ENCODE peak calls at places on chromosomes 4 and X, in seven cellular contexts. J is GM12864; I is effector memory CD4-positive, alpha-beta T cell; F is stomach; D is tibial artery; Z is coronary artery; S is tibial nerve. C is an unnamed sample.

GRCh38 chr4:111037591-111037990 is 414.7 kb upstream of the PITX2 start:
- DNase-seq in D (no peak), F (no peak), I (no peak), S (no peak), J (no peak), Z (no peak), C (no peak)

GRCh38 chr4:100682477-100683218 is 164.8 kb upstream of the EMCN start:
- DNase-seq in S (no peak), I (no peak), D (no peak), Z (no peak), F (no peak), J (no peak), C (no peak)

GRCh38 chr4:27684501-27685077 is 823.9 kb downstream of the STIM2 start:
- DNase-seq in J (peak), F (peak), S (peak), Z (no peak), I (no peak), D (no peak), C (peak)

GRCh38 chr4:1567808-1568581 is 116.1 kb downstream of the FAM53A start:
- DNase-seq in J (no peak), D (no peak), Z (no peak), S (no peak), F (peak), I (no peak), C (no peak)

GRCh38 chrX:141989802-141990201 is 86.1 kb downstream of the MAGEC1 start:
- DNase-seq in Z (no peak), F (no peak), I (no peak), S (no peak), D (no peak), J (no peak), C (no peak)

GRCh38 chr4:94843222-94843621 is 85.5 kb downstream of the BMPR1B start:
- DNase-seq in I (no peak), J (no peak), F (no peak), D (no peak), S (no peak), Z (no peak), C (no peak)

GRCh38 chr4:173490256-173490655 is 39.8 kb downstream of the HAND2 start:
- DNase-seq in Z (no peak), S (no peak), J (no peak), F (no peak), I (no peak), D (no peak), C (no peak)

GRCh38 chrX:126929071-126929470 is 109.5 kb downstream of the PRR32 start:
- DNase-seq in I (no peak), S (no peak), J (no peak), Z (no peak), D (no peak), F (no peak), C (no peak)

GRCh38 chr4:76607266-76607799 is 172.3 kb downstream of the SHROOM3 start:
- DNase-seq in S (no peak), D (no peak), F (no peak), Z (no peak), J (peak), I (no peak), C (no peak)

GRCh38 chr4:162498168-162498567 is 334.4 kb upstream of the FSTL5 start:
- DNase-seq in Z (no peak), D (no peak), S (no peak), F (peak), J (no peak), I (no peak), C (no peak)

GRCh38 chrX:55488559-55489314 is 911 bp downstream of the USP51 start:
- DNase-seq in I (peak), S (peak), F (peak), D (peak), Z (peak), J (no peak), C (peak)

GRCh38 chr4:70979445-70980008 is 13.9 kb upstream of the DCK start:
- DNase-seq in J (no peak), Z (no peak), S (no peak), I (no peak), D (no peak), F (no peak), C (no peak)

GRCh38 chr4:57043304-57044251 is 64.9 kb downstream of the POLR2B start:
- DNase-seq in S (no peak), D (no peak), I (no peak), J (no peak), Z (no peak), F (no peak), C (no peak)

GRCh38 chrX:34875204-34875603 is 67.4 kb upstream of the FAM47B start:
- DNase-seq in I (no peak), Z (no peak), J (no peak), F (no peak), D (no peak), S (no peak), C (peak)

GRCh38 chrX:56233100-56233499 is 944 bp downstream of the KLF8 start:
- DNase-seq in F (no peak), S (no peak), I (no peak), D (no peak), Z (no peak), J (no peak), C (peak)

GRCh38 chr4:42248986-42249385 is 96.5 kb upstream of the BEND4 start:
- DNase-seq in D (no peak), S (no peak), J (no peak), I (no peak), F (no peak), Z (no peak), C (no peak)

GRCh38 chrX:80879916-80880315 is 70.2 kb upstream of the BRWD3 start:
- DNase-seq in F (no peak), J (no peak), I (no peak), D (no peak), S (no peak), Z (no peak), C (no peak)

GRCh38 chr4:161540265-161540664 is 623.5 kb downstream of the FSTL5 start:
- DNase-seq in J (no peak), I (no peak), F (no peak), Z (no peak), S (no peak), D (no peak), C (no peak)

GRCh38 chr4:72323227-72323626 is 245.8 kb downstream of the ADAMTS3 start:
- DNase-seq in I (no peak), F (no peak), S (no peak), Z (no peak), J (no peak), D (no peak), C (no peak)

GRCh38 chr4:40940317-40940720 is 190.6 kb downstream of the NSUN7 start:
- DNase-seq in I (no peak), D (peak), F (no peak), J (no peak), S (peak), Z (peak), C (peak)

GRCh38 chr4:2222838-2223237 is 19.1 kb downstream of the HAUS3 start:
- DNase-seq in I (no peak), Z (no peak), J (no peak), F (no peak), S (no peak), D (no peak), C (no peak)

GRCh38 chr4:54228563-54229501 is at the start of gene PDGFRA:
- DNase-seq in I (no peak), J (no peak), S (peak), D (peak), F (no peak), Z (no peak), C (no peak)

GRCh38 chr4:82524570-82525152 is 37.1 kb downstream of the TMEM150C start:
- DNase-seq in F (no peak), Z (no peak), I (no peak), S (no peak), D (no peak), J (no peak), C (no peak)

GRCh38 chrX:65406532-65406931 is 128.1 kb downstream of the LAS1L start:
- DNase-seq in Z (no peak), I (no peak), D (no peak), J (no peak), F (no peak), S (no peak), C (no peak)

GRCh38 chrX:15314472-15314871 is 968 bp downstream of the ASB11 start:
- DNase-seq in F (no peak), S (no peak), I (no peak), D (no peak), Z (no peak), J (no peak), C (no peak)

GRCh38 chr4:38676986-38677385 is 13.0 kb downstream of the KLF3 start:
- DNase-seq in S (no peak), I (no peak), D (no peak), Z (no peak), J (no peak), F (no peak), C (no peak)

GRCh38 chr4:7044415-7044930 is 1.3 kb downstream of the TADA2B start:
- DNase-seq in F (no peak), Z (no peak), S (no peak), I (no peak), J (no peak), D (no peak), C (peak)

GRCh38 chr4:7048642-7049041 is 5.5 kb downstream of the TADA2B start:
- DNase-seq in Z (no peak), F (no peak), S (no peak), D (no peak), J (no peak), I (no peak), C (no peak)

GRCh38 chr4:7046971-7047370 is 3.8 kb downstream of the TADA2B start:
- DNase-seq in J (no peak), Z (no peak), S (no peak), F (no peak), I (no peak), D (no peak), C (no peak)

GRCh38 chr4:7045553-7045952 is 2.4 kb downstream of the TADA2B start:
- DNase-seq in J (no peak), S (no peak), Z (no peak), D (no peak), I (no peak), F (no peak), C (peak)

GRCh38 chr4:7045961-7046921 is 3.1 kb downstream of the TADA2B start:
- DNase-seq in S (no peak), Z (no peak), D (no peak), J (peak), F (no peak), I (no peak), C (peak)
- H3K4me3 ChIP-seq in S (peak), Z (peak), D (no peak), J (peak), F (peak), I (peak), C (no peak)

GRCh38 chrX:151975736-151976275 is 1.3 kb upstream of the GABRE start:
- DNase-seq in J (no peak), I (no peak), S (no peak), D (no peak), Z (peak), F (no peak), C (no peak)

GRCh38 chrX:151973851-151974335 is 583 bp downstream of the GABRE start:
- DNase-seq in D (peak), Z (peak), J (no peak), S (no peak), I (no peak), F (no peak), C (peak)

GRCh38 chrX:151977009-151977408 is 2.5 kb upstream of the GABRE start:
- DNase-seq in F (no peak), D (no peak), Z (peak), J (no peak), S (no peak), I (no peak), C (no peak)

GRCh38 chrX:151974336-151975227 is at the start of gene GABRE:
- DNase-seq in Z (peak), S (peak), I (no peak), J (no peak), D (peak), F (peak), C (peak)

DNA sequence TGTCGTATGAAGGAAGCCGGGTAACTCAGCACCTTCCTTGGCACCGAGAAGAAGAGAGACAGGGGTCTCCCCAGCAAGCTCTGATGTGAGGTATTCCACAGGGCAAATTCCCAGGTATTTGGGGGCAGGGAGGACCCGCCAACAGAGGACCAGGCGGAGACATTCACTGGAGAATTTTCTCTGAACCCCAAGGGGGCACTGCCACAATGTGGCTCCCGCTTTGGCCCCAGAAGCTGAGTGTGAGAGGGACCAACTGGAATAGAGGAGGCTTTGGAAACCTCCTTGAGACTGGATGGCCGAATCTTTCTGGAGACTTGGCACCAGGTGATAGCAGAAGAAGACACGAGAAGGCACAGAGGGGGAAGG is 735 bp upstream of the GABRE start:
- DNase-seq in Z (no peak), F (no peak), J (no peak), I (no peak), D (no peak), S (no peak), C (no peak)
- H3K4me3 ChIP-seq in Z (peak), F (peak), J (no peak), I (no peak), D (peak), S (no peak), C (no peak)

GRCh38 chrX:137569470-137569891 is 3.6 kb downstream of the ZIC3 start:
- DNase-seq in Z (no peak), I (no peak), F (no peak), S (no peak), J (no peak), D (no peak), C (no peak)
- H3K4me3 ChIP-seq in Z (no peak), I (no peak), F (peak), S (no peak), J (no peak), D (no peak), C (no peak)

DNA sequence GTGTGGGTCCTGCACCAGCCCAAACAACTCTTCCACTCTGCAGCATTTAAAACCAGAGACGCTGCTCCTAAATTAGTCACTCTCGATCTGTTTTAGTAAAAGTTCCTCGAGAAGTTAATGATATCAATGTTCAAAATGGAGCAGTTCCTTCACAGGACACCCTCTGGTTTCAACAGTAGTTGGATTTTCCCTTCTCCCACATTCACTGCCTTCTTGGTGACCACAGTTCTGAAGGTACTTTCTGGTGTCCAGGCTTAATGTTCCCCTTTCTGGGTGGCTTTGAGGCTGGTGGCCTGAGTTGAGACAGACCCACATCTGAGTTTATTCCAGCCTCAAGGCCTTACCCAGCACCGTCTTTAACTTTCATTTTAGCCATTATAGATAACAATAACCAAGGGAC is 69.8 kb upstream of the FRG1 start:
- DNase-seq in S (no peak), Z (no peak), F (no peak), J (no peak), D (no peak), I (no peak), C (no peak)
- H3K4me3 ChIP-seq in S (no peak), Z (no peak), F (no peak), J (no peak), D (no peak), I (no peak), C (no peak)